ENCODE peak calls at places on chromosomes 13 and 19, in five cellular contexts. W is GM12878, K is H1, U is K562, V is HepG2. C is an unnamed sample.

GRCh38 chr19:3071764-3072163 is 9.5 kb upstream of the TLE5 start:
- DNase-seq in U (no peak), K (no peak), W (no peak), V (no peak), C (no peak)

GRCh38 chr13:100596516-100596915 is 7.9 kb upstream of the GGACT start:
- DNase-seq in W (no peak), V (no peak), K (no peak), U (no peak), C (no peak)

GRCh38 chr13:60158321-60158801 is 5.4 kb downstream of the DIAPH3 start:
- DNase-seq in U (no peak), W (no peak), V (no peak), K (no peak), C (no peak)

GRCh38 chr13:99123101-99124045 is 77.3 kb upstream of the UBAC2 start:
- DNase-seq in W (no peak), U (no peak), V (no peak), K (no peak), C (no peak)

GRCh38 chr13:30569901-30570576 is 47.7 kb upstream of the USPL1 start:
- DNase-seq in W (no peak), U (peak; percentile 5), K (peak; percentile 40), V (peak; percentile 52), C (no peak)

GRCh38 chr19:49846408-49846807 is 4.6 kb upstream of the PTOV1 start:
- DNase-seq in U (no peak), K (no peak), W (no peak), V (no peak), C (no peak)

GRCh38 chr19:45668342-45668871 is 386 bp downstream of the GIPR start:
- DNase-seq in U (no peak), K (no peak), W (no peak), V (no peak), C (no peak)

GRCh38 chr13:79448413-79448812 is 32.5 kb upstream of the NDFIP2 start:
- DNase-seq in W (no peak), K (no peak), U (no peak), V (no peak), C (no peak)

GRCh38 chr13:99916366-99917103 is 55.0 kb downstream of the ZIC5 start:
- DNase-seq in W (peak; percentile 31), K (no peak), U (peak; percentile 53), V (peak; percentile 76), C (peak; percentile 73)

GRCh38 chr13:102878491-102878890 is 32.7 kb downstream of the ERCC5 start:
- DNase-seq in U (no peak), K (no peak), W (no peak), V (no peak), C (no peak)

GRCh38 chr13:41533676-41534075 is 76.3 kb downstream of the RGCC start:
- DNase-seq in W (no peak), V (no peak), K (no peak), U (no peak), C (no peak)

GRCh38 chr13:78712866-78713265 is 53.9 kb upstream of the OBI1 start:
- DNase-seq in K (no peak), U (no peak), V (no peak), W (no peak), C (no peak)

GRCh38 chr13:110485604-110486003 is 75.9 kb downstream of the RAB20 start:
- DNase-seq in K (peak; percentile 77), W (no peak), V (peak; percentile 91), U (no peak), C (no peak)

GRCh38 chr19:46618670-46619231 is 6.1 kb downstream of the PTGIR start:
- DNase-seq in V (no peak), K (no peak), W (peak; percentile 77), U (no peak), C (peak; percentile 2)

GRCh38 chr13:78147905-78148304 is 229.3 kb upstream of the EDNRB start:
- DNase-seq in U (no peak), W (no peak), K (no peak), V (no peak), C (no peak)

GRCh38 chr13:64206430-64207225 is 2791.0 kb upstream of the PCDH20 start:
- DNase-seq in K (no peak), U (no peak), V (no peak), W (no peak), C (no peak)

GRCh38 chr13:86960876-86961275 is 710.3 kb upstream of the SLITRK5 start:
- DNase-seq in K (no peak), W (no peak), V (no peak), U (no peak), C (no peak)

DNA sequence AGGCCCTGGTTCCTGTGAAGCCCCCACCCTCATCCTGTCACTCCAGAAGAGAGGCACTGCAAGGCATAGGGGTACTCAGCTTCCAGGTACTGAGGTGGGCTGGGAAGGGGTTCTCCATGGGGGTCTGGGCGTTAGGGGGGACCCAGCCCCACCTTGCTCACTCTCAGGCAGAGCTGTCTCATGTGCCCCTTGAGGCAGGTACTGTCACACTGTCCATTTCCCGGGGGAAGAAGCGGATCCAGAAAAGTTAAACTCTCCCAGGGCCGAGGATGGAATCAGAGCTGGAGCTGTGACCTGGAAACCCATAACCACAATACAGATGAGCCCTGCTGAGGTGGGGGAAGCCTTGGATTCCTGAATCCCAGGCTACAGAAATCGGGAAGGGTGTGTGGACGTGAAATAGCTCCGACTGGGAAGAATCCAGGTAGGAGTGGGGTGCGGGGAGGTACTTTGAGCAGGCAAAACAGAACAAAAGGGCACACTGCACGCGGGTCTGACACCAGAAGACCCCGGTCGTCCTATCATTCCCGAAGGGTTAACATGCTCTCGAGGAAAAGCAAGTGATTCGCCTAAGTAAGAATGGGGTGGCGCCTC is 529 bp upstream of the USE1 start:
- DNase-seq in K (peak; percentile 52), U (peak; percentile 29), W (no peak), V (no peak), C (peak; percentile 62)
- TF ChIP-seq EP300 in K (no peak), U (no peak), W (no peak), V (no peak), C (no peak)

GRCh38 chr19:8097198-8097597 is 44.6 kb downstream of the CCL25 start:
- DNase-seq in W (no peak), U (no peak), V (no peak), K (no peak), C (no peak)

GRCh38 chr19:8095354-8095886 is 42.9 kb downstream of the CCL25 start:
- DNase-seq in K (no peak), U (no peak), V (no peak), W (no peak), C (no peak)

GRCh38 chr19:8094336-8094735 is 41.8 kb downstream of the CCL25 start:
- DNase-seq in U (no peak), K (no peak), W (no peak), V (no peak), C (no peak)

GRCh38 chr19:8097681-8098567 is 45.4 kb downstream of the CCL25 start:
- DNase-seq in U (no peak), W (no peak), V (no peak), K (no peak), C (no peak)

DNA sequence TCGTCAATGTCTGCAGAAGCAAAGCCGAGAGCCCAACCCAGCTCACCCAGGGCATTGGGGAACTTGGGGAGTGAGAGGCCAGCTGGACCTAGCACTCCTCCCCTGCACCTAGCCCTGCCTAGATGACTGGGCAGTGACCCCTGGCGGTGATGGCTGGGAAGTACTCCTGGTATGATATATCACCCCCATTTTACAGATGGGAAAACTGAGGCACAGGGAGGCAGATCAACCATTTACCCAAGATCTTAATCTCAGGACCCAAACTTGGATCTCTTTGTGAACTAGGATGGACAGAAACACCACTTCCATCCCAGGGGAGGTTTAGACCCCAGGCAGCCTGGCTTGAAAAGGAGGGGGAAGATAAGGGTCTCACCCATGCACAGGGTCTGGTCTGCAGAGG is 43.5 kb downstream of the CCL25 start:
- DNase-seq in U (peak; percentile 48), V (no peak), W (no peak), K (no peak), C (no peak)
- TF ChIP-seq GABPA in U (no peak), V (no peak), W (no peak), K (no peak), C (no peak)

GRCh38 chr13:89407357-89407756 is 1736.2 kb downstream of the SLITRK5 start:
- DNase-seq in U (no peak), W (no peak), K (no peak), V (no peak), C (no peak)
- TF ChIP-seq EP300 in U (no peak), W (no peak), K (no peak), V (no peak), C (no peak)

GRCh38 chr13:94318418-94318817 is 161.1 kb downstream of the DCT start:
- DNase-seq in W (no peak), K (no peak), U (no peak), V (no peak), C (no peak)
- TF ChIP-seq GABPA in W (no peak), K (no peak), U (no peak), V (no peak), C (no peak)

DNA sequence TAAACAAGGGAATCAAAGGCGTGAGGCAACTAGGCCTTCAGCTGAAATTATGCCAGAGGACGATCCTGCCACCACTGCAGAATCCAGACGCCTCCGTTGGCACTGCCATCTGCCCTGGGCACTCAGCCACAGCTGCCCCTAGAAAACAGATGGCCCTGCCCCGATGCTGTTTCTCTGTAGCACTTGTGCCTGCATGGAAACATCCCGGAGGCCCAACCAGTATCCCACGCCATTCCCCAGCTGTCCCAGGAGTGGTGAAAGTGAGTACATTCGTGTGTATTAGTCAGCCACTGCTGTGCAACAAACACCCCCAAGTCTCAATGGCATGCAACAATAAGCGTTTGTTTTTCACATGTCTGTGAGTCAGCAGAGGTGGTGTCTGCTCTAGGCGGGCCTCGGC is 8.9 kb upstream of the CRTC1 start:
- DNase-seq in V (no peak), K (no peak), U (no peak), W (no peak), C (peak; percentile 73)
- TF ChIP-seq EP300 in V (no peak), K (no peak), U (no peak), W (no peak), C (peak; percentile 44)

DNA sequence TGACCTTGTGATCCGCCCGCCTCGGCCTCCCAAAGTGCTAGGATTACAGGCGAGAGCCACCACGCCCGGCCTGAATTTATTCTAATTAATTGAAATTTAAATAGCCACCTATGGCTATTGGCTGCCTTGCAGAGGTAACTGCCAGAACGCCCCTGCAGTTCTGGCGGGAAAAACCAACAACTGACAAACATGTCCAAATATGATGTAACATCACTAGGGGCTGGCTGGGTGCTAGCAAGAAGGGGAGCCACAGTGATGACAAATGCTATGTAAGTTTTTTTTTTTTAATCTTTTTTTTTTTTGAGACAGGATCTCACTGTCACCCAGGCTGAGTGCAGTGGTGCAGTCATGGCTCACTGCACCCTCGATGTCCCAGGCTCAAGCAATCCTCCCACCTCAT is 12.9 kb downstream of the ZSWIM9 start:
- DNase-seq in U (no peak), K (no peak), W (no peak), V (no peak), C (no peak)
- TF ChIP-seq GABPA in U (no peak), K (no peak), W (no peak), V (no peak), C (no peak)